ENCODE peak calls at places on chromosomes 11 and 22, in nine cellular contexts. V, L, X, B, J, U, S, D and K are unnamed samples. For H3K4me1, the result is how much of the 10 kb centered on the place peaks cover.

GRCh38 chr11:119338318-119338890 is 2.3 kb downstream of the C1QTNF5 start:
- DNase-seq in L (peak), V (peak), S (peak), B (peak), J (peak), X (no peak), U (peak), D (peak), K (peak)

GRCh38 chr22:44031111-44031963 is 7.2 kb downstream of the PARVB start:
- DNase-seq in V (no peak), D (peak), J (no peak), S (no peak), L (peak), U (no peak), X (no peak), B (peak), K (no peak)

GRCh38 chr11:61697093-61697492 is 16.9 kb downstream of the DAGLA start:
- DNase-seq in X (no peak), S (no peak), B (no peak), V (no peak), L (no peak), U (no peak), J (no peak), D (no peak), K (no peak)

GRCh38 chr11:8790964-8791363 is 108.4 kb downstream of the RPL27A start:
- DNase-seq in L (no peak), B (no peak), J (no peak), U (no peak), D (no peak), X (no peak), S (peak), V (no peak), K (no peak)

GRCh38 chr11:120512727-120513435 is 1.3 kb downstream of the GRIK4 start:
- DNase-seq in U (no peak), J (no peak), L (peak), B (no peak), V (no peak), X (no peak), D (no peak), S (no peak), K (no peak)

GRCh38 chr11:129268371-129268770 is 76.2 kb upstream of the ARHGAP32 start:
- DNase-seq in L (peak), B (no peak), S (no peak), D (no peak), U (no peak), V (no peak), X (no peak), J (no peak), K (peak)

GRCh38 chr22:28582806-28583205 is 96.8 kb downstream of the TTC28 start:
- DNase-seq in D (no peak), L (peak), X (peak), U (no peak), S (no peak), V (no peak), J (no peak), B (no peak), K (no peak)

GRCh38 chr22:45640941-45641621 is 30.6 kb upstream of the ATXN10 start:
- DNase-seq in J (no peak), S (no peak), B (no peak), D (no peak), U (no peak), V (no peak), L (no peak), X (no peak), K (no peak)

GRCh38 chr11:72036687-72037086 is 38.0 kb downstream of the IL18BP start:
- DNase-seq in U (no peak), X (no peak), S (no peak), L (no peak), J (no peak), D (no peak), V (no peak), B (no peak), K (no peak)

GRCh38 chr11:116086426-116086825 is 582.2 kb upstream of the CADM1 start:
- DNase-seq in B (no peak), V (no peak), S (peak), U (no peak), X (no peak), L (no peak), J (no peak), D (no peak), K (no peak)

GRCh38 chr11:10387209-10388083 is 67.6 kb upstream of the AMPD3 start:
- DNase-seq in V (no peak), J (no peak), U (peak), S (no peak), L (no peak), X (peak), B (no peak), D (no peak), K (peak)

GRCh38 chr11:58745705-58746364 is 14.1 kb upstream of the GLYAT start:
- DNase-seq in V (no peak), B (no peak), D (no peak), S (no peak), L (no peak), J (no peak), X (no peak), U (no peak), K (no peak)

GRCh38 chr11:67504023-67504949 is 877 bp downstream of the PITPNM1 start:
- DNase-seq in L (peak), D (no peak), S (peak), X (peak), V (peak), J (peak), U (no peak), B (no peak), K (peak)

GRCh38 chr22:28019881-28020861 is 101.1 kb upstream of the PITPNB start:
- DNase-seq in U (peak), L (peak), X (peak), S (peak), V (peak), J (peak), D (peak), B (peak), K (peak)

GRCh38 chr11:123904932-123905331 is 3.0 kb downstream of the OR8D4 start:
- DNase-seq in J (no peak), S (no peak), D (no peak), V (no peak), B (no peak), U (no peak), X (no peak), L (no peak), K (no peak)

GRCh38 chr11:129846508-129847335 is 31.1 kb downstream of the TMEM45B start:
- DNase-seq in D (peak), V (no peak), S (peak), U (no peak), X (peak), B (no peak), L (no peak), J (no peak), K (peak)

GRCh38 chr22:35230839-35231584 is 26.3 kb upstream of the HMGXB4 start:
- DNase-seq in B (no peak), D (no peak), V (no peak), U (no peak), S (no peak), L (peak), J (no peak), X (no peak), K (peak)

GRCh38 chr11:119721129-119722120 is 7.6 kb downstream of the NECTIN1 start:
- DNase-seq in B (peak), U (peak), V (no peak), D (no peak), L (peak), J (peak), X (no peak), S (peak), K (peak)

GRCh38 chr11:13384837-13385417 is 78.1 kb downstream of the BTBD10 start:
- DNase-seq in B (no peak), L (peak), D (no peak), X (peak), V (peak), U (no peak), J (peak), S (peak), K (peak)

GRCh38 chr11:18245396-18245795 is 3.1 kb downstream of the SAA2 start:
- DNase-seq in V (no peak), S (no peak), D (no peak), L (no peak), B (no peak), X (no peak), U (no peak), J (no peak), K (no peak)

GRCh38 chr22:45067731-45068130 is 57.9 kb upstream of the PHF21B start:
- DNase-seq in B (no peak), L (no peak), J (no peak), D (no peak), S (no peak), V (no peak), U (no peak), X (no peak), K (no peak)

GRCh38 chr11:12754582-12755250 is 80.5 kb downstream of the TEAD1 start:
- DNase-seq in L (no peak), V (no peak), J (no peak), S (no peak), X (no peak), U (no peak), B (no peak), D (no peak), K (no peak)

GRCh38 chr11:66886671-66887221 is 29.9 kb downstream of the LRFN4 start:
- DNase-seq in L (peak), J (no peak), V (no peak), S (no peak), U (peak), B (peak), D (no peak), X (no peak), K (no peak)

GRCh38 chr11:27770576-27770975 is 70.3 kb upstream of the BDNF start:
- DNase-seq in X (no peak), B (no peak), V (no peak), D (no peak), L (no peak), S (no peak), J (no peak), U (no peak), K (no peak)

GRCh38 chr11:126973051-126973450 is 27.5 kb downstream of the KIRREL3 start:
- DNase-seq in D (no peak), V (no peak), L (no peak), J (no peak), X (no peak), B (no peak), U (no peak), S (no peak), K (no peak)

GRCh38 chr11:123072279-123072678 is 10.3 kb upstream of the HSPA8 start:
- DNase-seq in V (no peak), X (no peak), S (peak), L (no peak), J (no peak), B (no peak), D (no peak), U (no peak), K (no peak)

GRCh38 chr11:8099291-8099899 is 18.4 kb downstream of the TUB start:
- DNase-seq in D (peak), J (peak), V (peak), B (peak), L (peak), U (peak), S (peak), X (peak), K (peak)

GRCh38 chr11:84722583-84723108 is 904.5 kb downstream of the DLG2 start:
- DNase-seq in D (no peak), B (no peak), L (peak), V (no peak), J (peak), U (no peak), S (no peak), X (no peak), K (peak)

GRCh38 chr11:133072366-133072765 is 459.9 kb downstream of the OPCML start:
- DNase-seq in X (no peak), B (no peak), D (no peak), U (no peak), V (no peak), L (no peak), J (no peak), S (no peak), K (no peak)

GRCh38 chr22:49143812-49144211 is 683.9 kb downstream of the BRD1 start:
- DNase-seq in X (no peak), J (no peak), S (no peak), U (no peak), B (no peak), L (no peak), V (no peak), D (no peak), K (no peak)

GRCh38 chr11:130728185-130729160 is 187.8 kb downstream of the SNX19 start:
- DNase-seq in J (no peak), S (no peak), V (no peak), X (no peak), D (no peak), L (no peak), U (no peak), B (no peak), K (peak)

GRCh38 chr11:111206472-111206871 is 39.1 kb upstream of the POU2AF2 start:
- DNase-seq in X (peak), L (no peak), J (no peak), U (no peak), D (no peak), S (no peak), V (no peak), B (no peak), K (no peak)

GRCh38 chr11:70523384-70524095 is 125.2 kb downstream of the CTTN start:
- DNase-seq in B (peak), U (no peak), D (no peak), L (no peak), J (no peak), S (no peak), V (no peak), X (no peak), K (no peak)

GRCh38 chr22:23718371-23719165 is 27.8 kb downstream of the RGL4 start:
- DNase-seq in S (peak), X (no peak), B (no peak), J (no peak), V (no peak), L (no peak), U (no peak), D (no peak), K (no peak)

GRCh38 chr11:78187366-78188011 is 937 bp downstream of the KCTD21 start:
- DNase-seq in D (no peak), X (no peak), L (no peak), V (peak), S (peak), U (no peak), J (no peak), B (peak), K (no peak)

GRCh38 chr11:21814169-21814568 is 378.7 kb upstream of the ANO5 start:
- DNase-seq in X (no peak), S (no peak), L (peak), U (no peak), B (no peak), J (no peak), D (no peak), V (no peak), K (peak)

GRCh38 chr11:36509265-36509664 is 807 bp downstream of the TRAF6 start:
- DNase-seq in D (peak), J (peak), B (no peak), U (no peak), S (peak), V (peak), X (peak), L (peak), K (peak)

GRCh38 chr11:112972399-112973115 is 11.3 kb downstream of the NCAM1 start:
- DNase-seq in J (no peak), L (no peak), X (no peak), D (no peak), U (no peak), S (no peak), V (no peak), B (no peak), K (no peak)

GRCh38 chr22:30609260-30610185 is 2.5 kb downstream of the TCN2 start:
- DNase-seq in D (no peak), S (peak), U (peak), B (peak), V (no peak), X (peak), L (peak), J (no peak), K (no peak)

GRCh38 chr11:15893080-15893492 is 463.3 kb downstream of the SOX6 start:
- DNase-seq in L (peak), D (no peak), V (no peak), J (no peak), U (no peak), S (no peak), X (peak), B (no peak), K (no peak)

GRCh38 chr22:41672780-41673509 is 15.7 kb downstream of the SNU13 start:
- DNase-seq in V (no peak), X (no peak), U (no peak), B (no peak), D (no peak), L (peak), J (no peak), S (no peak), K (no peak)

GRCh38 chr22:41664490-41664889 is 24.2 kb downstream of the SNU13 start:
- DNase-seq in L (no peak), V (no peak), U (no peak), B (no peak), X (no peak), J (no peak), S (no peak), D (no peak), K (no peak)

GRCh38 chr22:41664951-41665350 is 23.7 kb downstream of the SNU13 start:
- DNase-seq in S (no peak), D (no peak), X (no peak), L (no peak), V (no peak), B (no peak), U (no peak), J (no peak), K (no peak)

GRCh38 chr22:41674941-41675340 is 13.7 kb downstream of the SNU13 start:
- DNase-seq in U (no peak), J (no peak), D (no peak), S (no peak), B (no peak), V (no peak), L (no peak), X (no peak), K (peak)

GRCh38 chr22:41668971-41669911 is 19.4 kb downstream of the SNU13 start:
- DNase-seq in D (no peak), V (no peak), J (no peak), B (no peak), U (no peak), S (no peak), X (peak), L (no peak), K (no peak)
- H3K27ac ChIP-seq in D (no peak), V (no peak), J (no peak), B (no peak), U (no peak), S (no peak), X (peak), L (no peak), K (no peak)

GRCh38 chr22:39176067-39176621 is 23.7 kb upstream of the CBX7 start:
- DNase-seq in X (peak), V (no peak), D (no peak), U (peak), B (peak), L (no peak), S (no peak), J (peak), K (peak)

GRCh38 chr22:39173050-39173706 is 20.7 kb upstream of the CBX7 start:
- DNase-seq in U (no peak), S (no peak), L (no peak), X (no peak), J (no peak), V (no peak), B (no peak), D (no peak), K (no peak)

GRCh38 chr22:39173787-39174497 is 21.5 kb upstream of the CBX7 start:
- DNase-seq in S (peak), B (no peak), V (no peak), D (peak), U (no peak), J (no peak), X (no peak), L (no peak), K (no peak)

GRCh38 chr22:39175127-39176066 is 22.9 kb upstream of the CBX7 start:
- DNase-seq in J (no peak), U (no peak), L (no peak), D (no peak), X (no peak), S (no peak), B (no peak), V (no peak), K (peak)

DNA sequence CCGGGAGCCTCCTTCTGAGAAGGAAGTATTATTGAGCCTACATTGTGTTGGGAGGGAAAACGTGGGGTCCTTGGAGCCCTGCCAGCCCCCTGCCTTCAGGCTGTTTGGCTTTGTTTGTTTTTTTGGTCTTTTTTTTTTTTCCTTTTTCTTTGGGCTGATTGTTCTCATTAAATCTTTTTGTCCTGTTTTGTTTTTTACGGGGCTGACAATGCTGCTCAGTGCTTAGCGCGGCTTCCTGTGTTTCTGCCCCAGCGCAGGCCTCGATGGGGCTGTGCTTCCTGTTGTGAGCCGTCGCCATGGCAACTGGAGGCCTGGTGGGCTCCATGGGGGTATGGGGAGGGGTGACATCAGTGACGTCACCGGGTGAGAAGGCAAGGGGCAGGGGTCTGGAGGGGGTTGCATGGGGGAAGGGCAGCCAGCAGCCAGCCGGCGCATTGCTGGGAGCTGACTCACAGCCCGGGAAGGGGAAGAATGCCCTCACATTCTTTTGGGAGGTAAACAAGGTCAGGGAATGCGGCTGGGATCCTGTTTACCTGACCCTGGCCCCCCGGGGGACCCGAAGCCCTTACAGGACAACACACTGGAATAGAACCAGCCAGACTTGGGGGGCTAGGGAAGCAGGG is 22.1 kb upstream of the CBX7 start:
- DNase-seq in L (peak), D (peak), J (peak), X (peak), U (peak), V (peak), B (peak), S (peak), K (peak)
- H3K4me1 ChIP-seq in L (under half), D (half or more), J (half or more), X (under half), U (half or more), V (half or more), B (half or more), S (under half), K (half or more)

DNA sequence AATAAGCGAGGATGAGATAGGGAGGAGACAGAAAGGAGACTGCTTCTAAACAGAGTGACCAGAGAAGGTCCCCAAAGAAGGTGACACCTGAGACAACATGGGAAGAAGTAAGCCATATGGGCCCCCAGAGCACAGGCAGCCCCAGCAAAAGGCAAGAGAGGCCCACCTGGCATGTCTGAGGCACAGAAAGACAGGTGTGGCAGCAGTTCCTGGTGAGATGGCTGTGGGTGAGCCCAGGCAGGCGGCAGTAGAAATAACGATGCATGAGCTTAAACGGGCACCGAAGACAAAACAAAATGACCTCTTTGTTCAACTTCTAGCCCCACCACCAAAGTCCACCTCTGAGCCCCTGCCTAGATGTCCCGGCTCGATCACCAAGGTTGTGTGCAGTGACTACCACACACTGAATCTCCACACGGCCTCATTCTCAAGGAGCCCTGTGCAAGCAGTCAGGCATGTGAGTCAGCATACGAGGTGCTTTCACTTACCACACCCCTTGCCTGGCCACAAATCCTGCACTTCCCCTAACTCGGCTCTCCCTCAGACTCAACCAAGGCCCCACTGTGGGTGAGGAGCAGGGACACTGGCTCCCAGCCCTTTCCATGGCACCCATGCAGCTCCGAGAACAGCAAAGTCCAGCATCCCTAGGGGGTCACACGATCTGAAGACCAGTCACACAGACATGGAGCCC is 77.6 kb downstream of the PACSIN2 start:
- DNase-seq in V (no peak), B (peak), D (no peak), U (no peak), L (no peak), J (no peak), X (peak), S (peak), K (peak)
- H3K4me3 ChIP-seq in V (no peak), B (no peak), D (no peak), U (no peak), L (no peak), J (no peak), X (no peak), S (no peak), K (no peak)

GRCh38 chr11:19644316-19644715 is 68.3 kb upstream of the NAV2 start:
- DNase-seq in U (no peak), S (no peak), X (no peak), V (no peak), J (no peak), B (no peak), L (no peak), D (no peak), K (peak)

GRCh38 chr11:19646921-19647320 is 65.7 kb upstream of the NAV2 start:
- DNase-seq in B (no peak), L (no peak), V (no peak), S (no peak), D (no peak), X (peak), J (no peak), U (no peak), K (peak)

GRCh38 chr11:19648321-19648720 is 64.3 kb upstream of the NAV2 start:
- DNase-seq in U (no peak), V (no peak), B (no peak), L (no peak), S (no peak), J (no peak), D (no peak), X (peak), K (no peak)

GRCh38 chr11:19642759-19643158 is 69.9 kb upstream of the NAV2 start:
- DNase-seq in S (no peak), L (no peak), J (no peak), B (no peak), U (no peak), V (no peak), D (no peak), X (no peak), K (no peak)

GRCh38 chr11:19646308-19646707 is 66.3 kb upstream of the NAV2 start:
- DNase-seq in U (no peak), V (no peak), J (no peak), L (no peak), B (no peak), D (no peak), X (peak), S (no peak), K (no peak)
- H3K27ac ChIP-seq in U (no peak), V (no peak), J (no peak), L (no peak), B (no peak), D (no peak), X (no peak), S (no peak), K (no peak)